ENCODE peak calls at places on chromosomes 13 and 19, in nine cellular contexts. One of them, this sample, is unnamed.

GRCh38 chr13:40447857-40448256 is 218.6 kb downstream of the FOXO1 start:
- DNase-seq in tibial nerve: no peak
- DNase-seq in HL-60: no peak
- DNase-seq in IMR-90: no peak
- DNase-seq in gastrocnemius medialis: no peak
- DNase-seq in suprapubic skin: no peak
- DNase-seq in PC-9: no peak
- DNase-seq in A549: no peak
- DNase-seq in uterus: no peak
- DNase-seq in this sample: no peak

GRCh38 chr19:14248578-14249011 is 42.6 kb upstream of the ADGRL1 start:
- DNase-seq in uterus: peak
- DNase-seq in IMR-90: no peak
- DNase-seq in gastrocnemius medialis: no peak
- DNase-seq in HL-60: no peak
- DNase-seq in A549: no peak
- DNase-seq in suprapubic skin: no peak
- DNase-seq in PC-9: no peak
- DNase-seq in tibial nerve: peak
- DNase-seq in this sample: no peak

GRCh38 chr13:113806526-113806925 is 47.5 kb downstream of the TMEM255B start:
- DNase-seq in suprapubic skin: no peak
- DNase-seq in A549: no peak
- DNase-seq in HL-60: no peak
- DNase-seq in uterus: no peak
- DNase-seq in PC-9: no peak
- DNase-seq in IMR-90: no peak
- DNase-seq in gastrocnemius medialis: no peak
- DNase-seq in tibial nerve: no peak
- DNase-seq in this sample: no peak

GRCh38 chr13:113774177-113775107 is 15.4 kb downstream of the TMEM255B start:
- DNase-seq in uterus: no peak
- DNase-seq in suprapubic skin: no peak
- DNase-seq in A549: peak
- DNase-seq in PC-9: peak
- DNase-seq in gastrocnemius medialis: no peak
- DNase-seq in tibial nerve: no peak
- DNase-seq in HL-60: no peak
- DNase-seq in IMR-90: peak
- DNase-seq in this sample: peak

GRCh38 chr13:51781246-51782022 is 22.5 kb downstream of the DHRS12 start:
- DNase-seq in HL-60: peak
- DNase-seq in tibial nerve: no peak
- DNase-seq in IMR-90: peak
- DNase-seq in suprapubic skin: no peak
- DNase-seq in uterus: no peak
- DNase-seq in gastrocnemius medialis: no peak
- DNase-seq in A549: no peak
- DNase-seq in PC-9: no peak
- DNase-seq in this sample: peak

GRCh38 chr13:105047676-105048295 is 1487.7 kb downstream of the EFNB2 start:
- DNase-seq in suprapubic skin: no peak
- DNase-seq in PC-9: no peak
- DNase-seq in uterus: no peak
- DNase-seq in gastrocnemius medialis: no peak
- DNase-seq in tibial nerve: no peak
- DNase-seq in HL-60: no peak
- DNase-seq in IMR-90: no peak
- DNase-seq in A549: no peak
- DNase-seq in this sample: no peak

GRCh38 chr13:113050856-113051431 is 54.6 kb upstream of the F7 start:
- DNase-seq in tibial nerve: no peak
- DNase-seq in suprapubic skin: no peak
- DNase-seq in A549: no peak
- DNase-seq in IMR-90: no peak
- DNase-seq in PC-9: no peak
- DNase-seq in gastrocnemius medialis: no peak
- DNase-seq in HL-60: no peak
- DNase-seq in uterus: no peak
- DNase-seq in this sample: no peak

GRCh38 chr19:1449467-1450442 is at the start of gene APC2:
- DNase-seq in HL-60: no peak
- DNase-seq in uterus: no peak
- DNase-seq in gastrocnemius medialis: no peak
- DNase-seq in suprapubic skin: no peak
- DNase-seq in IMR-90: peak
- DNase-seq in A549: peak
- DNase-seq in PC-9: no peak
- DNase-seq in tibial nerve: no peak
- DNase-seq in this sample: peak

GRCh38 chr19:29520390-29520789 is 5.4 kb upstream of the VSTM2B start:
- DNase-seq in uterus: no peak
- DNase-seq in tibial nerve: no peak
- DNase-seq in A549: no peak
- DNase-seq in PC-9: no peak
- DNase-seq in IMR-90: no peak
- DNase-seq in suprapubic skin: no peak
- DNase-seq in HL-60: no peak
- DNase-seq in gastrocnemius medialis: no peak
- DNase-seq in this sample: no peak

GRCh38 chr19:42478765-42479307 is 36.1 kb upstream of the CXCL17 start:
- DNase-seq in IMR-90: no peak
- DNase-seq in PC-9: no peak
- DNase-seq in HL-60: no peak
- DNase-seq in A549: no peak
- DNase-seq in gastrocnemius medialis: no peak
- DNase-seq in suprapubic skin: no peak
- DNase-seq in tibial nerve: no peak
- DNase-seq in uterus: no peak
- DNase-seq in this sample: no peak

DNA sequence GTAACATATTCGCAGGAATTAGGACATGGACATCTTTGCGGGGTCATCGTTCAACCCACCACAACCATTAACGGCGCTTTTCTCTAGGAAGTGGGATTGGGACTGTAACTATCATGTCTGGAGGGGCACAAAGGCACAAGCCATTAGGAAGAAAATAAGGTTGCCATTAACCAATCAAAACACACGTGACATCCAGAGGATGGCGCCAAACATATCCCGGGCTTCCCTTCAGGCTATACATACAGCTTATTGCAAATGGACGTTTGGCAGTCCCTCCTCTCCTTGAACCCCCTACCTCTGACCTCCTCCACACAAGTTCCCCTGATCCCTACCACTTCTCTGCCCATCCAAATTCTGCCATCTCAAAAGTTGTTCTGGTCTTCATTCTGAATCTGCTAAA is 26.6 kb upstream of the GSX1 start:
- DNase-seq in A549: no peak
- DNase-seq in gastrocnemius medialis: no peak
- DNase-seq in IMR-90: no peak
- DNase-seq in uterus: no peak
- DNase-seq in suprapubic skin: no peak
- DNase-seq in HL-60: no peak
- DNase-seq in tibial nerve: no peak
- DNase-seq in PC-9: no peak
- DNase-seq in this sample: no peak
- TF ChIP-seq CTCF in A549: no peak
- TF ChIP-seq CTCF in gastrocnemius medialis: no peak
- TF ChIP-seq CTCF in IMR-90: no peak
- TF ChIP-seq CTCF in uterus: no peak
- TF ChIP-seq CTCF in suprapubic skin: no peak
- TF ChIP-seq CTCF in HL-60: no peak
- TF ChIP-seq CTCF in tibial nerve: no peak
- TF ChIP-seq CTCF in PC-9: no peak
- TF ChIP-seq CTCF in this sample: no peak

GRCh38 chr19:32308436-32309077 is 36.9 kb upstream of the ZNF507 start:
- DNase-seq in suprapubic skin: no peak
- DNase-seq in HL-60: no peak
- DNase-seq in IMR-90: no peak
- DNase-seq in uterus: no peak
- DNase-seq in PC-9: no peak
- DNase-seq in tibial nerve: no peak
- DNase-seq in A549: no peak
- DNase-seq in gastrocnemius medialis: no peak
- DNase-seq in this sample: no peak
- H3K27ac ChIP-seq in suprapubic skin: no peak
- H3K27ac ChIP-seq in HL-60: no peak
- H3K27ac ChIP-seq in IMR-90: no peak
- H3K27ac ChIP-seq in uterus: no peak
- H3K27ac ChIP-seq in PC-9: no peak
- H3K27ac ChIP-seq in tibial nerve: no peak
- H3K27ac ChIP-seq in A549: no peak
- H3K27ac ChIP-seq in gastrocnemius medialis: no peak
- H3K27ac ChIP-seq in this sample: no peak

GRCh38 chr19:55642153-55643002 is 1.1 kb upstream of the ZNF581 start:
- DNase-seq in suprapubic skin: no peak
- DNase-seq in PC-9: no peak
- DNase-seq in IMR-90: no peak
- DNase-seq in A549: no peak
- DNase-seq in HL-60: no peak
- DNase-seq in gastrocnemius medialis: no peak
- DNase-seq in uterus: no peak
- DNase-seq in tibial nerve: no peak
- DNase-seq in this sample: no peak

GRCh38 chr19:55638864-55639359 is 1.9 kb upstream of the ZNF580 start:
- DNase-seq in tibial nerve: no peak
- DNase-seq in A549: peak
- DNase-seq in PC-9: peak
- DNase-seq in uterus: no peak
- DNase-seq in HL-60: peak
- DNase-seq in IMR-90: peak
- DNase-seq in gastrocnemius medialis: peak
- DNase-seq in suprapubic skin: no peak
- DNase-seq in this sample: no peak

GRCh38 chr19:55640577-55641375 is at the start of gene ZNF580:
- DNase-seq in HL-60: peak
- DNase-seq in uterus: no peak
- DNase-seq in IMR-90: peak
- DNase-seq in suprapubic skin: no peak
- DNase-seq in gastrocnemius medialis: no peak
- DNase-seq in A549: peak
- DNase-seq in PC-9: no peak
- DNase-seq in tibial nerve: peak
- DNase-seq in this sample: peak

GRCh38 chr19:55641376-55642152 is 762 bp downstream of the ZNF580 start:
- DNase-seq in PC-9: no peak
- DNase-seq in A549: peak
- DNase-seq in uterus: no peak
- DNase-seq in IMR-90: peak
- DNase-seq in gastrocnemius medialis: no peak
- DNase-seq in suprapubic skin: no peak
- DNase-seq in HL-60: no peak
- DNase-seq in tibial nerve: no peak
- DNase-seq in this sample: no peak

DNA sequence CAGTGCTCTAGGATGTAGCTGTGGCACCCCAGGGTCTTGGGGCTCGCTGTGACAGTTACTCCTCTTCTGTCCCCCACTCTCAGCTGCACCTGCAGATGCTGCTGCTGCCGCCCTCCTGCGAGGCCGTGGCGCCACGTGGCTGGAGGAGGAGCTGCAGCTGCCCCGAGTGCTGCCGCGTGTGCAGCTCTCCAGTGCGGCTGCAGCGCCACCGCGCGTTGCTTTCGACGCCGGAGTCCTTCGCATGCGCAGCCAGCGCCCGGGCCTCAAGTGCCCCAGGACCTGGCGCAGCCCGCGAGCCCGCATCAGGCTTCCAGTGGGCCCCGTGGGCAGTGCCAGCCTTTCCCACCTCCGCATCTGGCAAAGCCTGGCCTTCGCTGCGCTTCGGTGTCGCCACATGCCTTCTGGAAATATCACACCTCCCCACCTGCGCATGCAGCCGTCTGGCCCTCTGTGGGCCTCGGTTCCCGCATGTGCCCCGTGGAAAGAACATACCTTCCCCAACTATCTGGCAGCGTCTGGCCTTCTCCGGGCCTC is 692 bp upstream of the ZNF580 start:
- DNase-seq in A549: no peak
- DNase-seq in suprapubic skin: no peak
- DNase-seq in HL-60: peak
- DNase-seq in IMR-90: peak
- DNase-seq in uterus: no peak
- DNase-seq in tibial nerve: peak
- DNase-seq in gastrocnemius medialis: peak
- DNase-seq in PC-9: no peak
- DNase-seq in this sample: no peak
- TF ChIP-seq CTCF in A549: no peak
- TF ChIP-seq CTCF in suprapubic skin: peak
- TF ChIP-seq CTCF in HL-60: no peak
- TF ChIP-seq CTCF in IMR-90: peak
- TF ChIP-seq CTCF in uterus: peak
- TF ChIP-seq CTCF in tibial nerve: peak
- TF ChIP-seq CTCF in gastrocnemius medialis: peak
- TF ChIP-seq CTCF in PC-9: no peak
- TF ChIP-seq CTCF in this sample: peak

GRCh38 chr19:17497149-17497798 is 14.2 kb upstream of the PGLS start:
- DNase-seq in PC-9: no peak
- DNase-seq in uterus: no peak
- DNase-seq in HL-60: no peak
- DNase-seq in IMR-90: no peak
- DNase-seq in suprapubic skin: no peak
- DNase-seq in gastrocnemius medialis: no peak
- DNase-seq in A549: no peak
- DNase-seq in tibial nerve: no peak
- DNase-seq in this sample: no peak
- H3K27ac ChIP-seq in PC-9: no peak
- H3K27ac ChIP-seq in uterus: no peak
- H3K27ac ChIP-seq in HL-60: no peak
- H3K27ac ChIP-seq in IMR-90: no peak
- H3K27ac ChIP-seq in suprapubic skin: no peak
- H3K27ac ChIP-seq in gastrocnemius medialis: no peak
- H3K27ac ChIP-seq in A549: no peak
- H3K27ac ChIP-seq in tibial nerve: peak
- H3K27ac ChIP-seq in this sample: peak

This sample was measured in RWPE1.